ENCODE peak calls at places on chromosomes 2 and 18, in four cellular contexts. One of them, this sample, is unnamed.

GRCh38 chr2:205765147-205765546 is 82.8 kb downstream of the NRP2 start:
- DNase-seq in HepG2: no peak
- DNase-seq in GM12878: no peak
- DNase-seq in K562: no peak
- DNase-seq in this sample: no peak

GRCh38 chr2:121596221-121597080 is 52.8 kb downstream of the CLASP1 start:
- DNase-seq in K562: peak
- DNase-seq in HepG2: peak
- DNase-seq in GM12878: peak
- DNase-seq in this sample: no peak

GRCh38 chr2:238693337-238694093 is 154.4 kb upstream of the TWIST2 start:
- DNase-seq in GM12878: no peak
- DNase-seq in K562: no peak
- DNase-seq in HepG2: no peak
- DNase-seq in this sample: no peak

GRCh38 chr18:524496-524895 is 24.0 kb upstream of the COLEC12 start:
- DNase-seq in GM12878: no peak
- DNase-seq in K562: no peak
- DNase-seq in HepG2: no peak
- DNase-seq in this sample: no peak

GRCh38 chr2:219249203-219249980 is 3.7 kb upstream of the TUBA4B start:
- DNase-seq in HepG2: peak
- DNase-seq in K562: no peak
- DNase-seq in GM12878: peak
- DNase-seq in this sample: no peak

GRCh38 chr18:10784596-10785202 is 258.9 kb downstream of the NAPG start:
- DNase-seq in K562: no peak
- DNase-seq in HepG2: no peak
- DNase-seq in GM12878: no peak
- DNase-seq in this sample: no peak

GRCh38 chr2:592737-593136 is 84.5 kb downstream of the TMEM18 start:
- DNase-seq in HepG2: no peak
- DNase-seq in GM12878: no peak
- DNase-seq in K562: no peak
- DNase-seq in this sample: no peak

GRCh38 chr2:104703669-104704068 is 150.2 kb upstream of the POU3F3 start:
- DNase-seq in K562: no peak
- DNase-seq in HepG2: no peak
- DNase-seq in GM12878: no peak
- DNase-seq in this sample: no peak

GRCh38 chr2:134799936-134800335 is 38.5 kb upstream of the ACMSD start:
- DNase-seq in K562: no peak
- DNase-seq in HepG2: no peak
- DNase-seq in GM12878: no peak
- DNase-seq in this sample: no peak

GRCh38 chr18:11310476-11311086 is 161.2 kb upstream of the PIEZO2 start:
- DNase-seq in GM12878: no peak
- DNase-seq in K562: peak
- DNase-seq in HepG2: peak
- DNase-seq in this sample: peak

GRCh38 chr2:107412981-107413380 is 413.7 kb upstream of the RGPD4 start:
- DNase-seq in HepG2: no peak
- DNase-seq in K562: no peak
- DNase-seq in GM12878: no peak
- DNase-seq in this sample: no peak

GRCh38 chr2:37894047-37894446 is 31.0 kb upstream of the RMDN2 start:
- DNase-seq in K562: no peak
- DNase-seq in HepG2: no peak
- DNase-seq in GM12878: no peak
- DNase-seq in this sample: no peak

GRCh38 chr2:24886640-24887324 is 33.3 kb downstream of the ADCY3 start:
- DNase-seq in K562: no peak
- DNase-seq in GM12878: no peak
- DNase-seq in HepG2: no peak
- DNase-seq in this sample: no peak

GRCh38 chr2:15932394-15933183 is 7.8 kb upstream of the MYCN start:
- DNase-seq in K562: no peak
- DNase-seq in HepG2: no peak
- DNase-seq in GM12878: no peak
- DNase-seq in this sample: no peak

GRCh38 chr18:43705850-43706249 is 428.6 kb upstream of the SYT4 start:
- DNase-seq in K562: no peak
- DNase-seq in HepG2: no peak
- DNase-seq in GM12878: no peak
- DNase-seq in this sample: no peak

GRCh38 chr2:149112713-149113112 is 74.2 kb downstream of the LYPD6B start:
- DNase-seq in HepG2: no peak
- DNase-seq in K562: no peak
- DNase-seq in GM12878: no peak
- DNase-seq in this sample: no peak

GRCh38 chr2:235049719-235050118 is 97.9 kb downstream of the SH3BP4 start:
- DNase-seq in HepG2: no peak
- DNase-seq in K562: no peak
- DNase-seq in GM12878: no peak
- DNase-seq in this sample: no peak

GRCh38 chr2:206456078-206456769 is 12.9 kb downstream of the ADAM23 start:
- DNase-seq in HepG2: peak
- DNase-seq in K562: no peak
- DNase-seq in GM12878: no peak
- DNase-seq in this sample: no peak

GRCh38 chr2:28447943-28448737 is 47.7 kb upstream of the PLB1 start:
- DNase-seq in HepG2: no peak
- DNase-seq in GM12878: no peak
- DNase-seq in K562: no peak
- DNase-seq in this sample: no peak

GRCh38 chr2:173607601-173608311 is 253.1 kb downstream of the CDCA7 start:
- DNase-seq in HepG2: no peak
- DNase-seq in K562: no peak
- DNase-seq in GM12878: no peak
- DNase-seq in this sample: no peak

GRCh38 chr2:43133336-43133707 is 93.1 kb downstream of the ZFP36L2 start:
- DNase-seq in HepG2: no peak
- DNase-seq in K562: no peak
- DNase-seq in GM12878: no peak
- DNase-seq in this sample: no peak

GRCh38 chr2:74052732-74053712 is 68.3 kb downstream of the TET3 start:
- DNase-seq in HepG2: no peak
- DNase-seq in GM12878: no peak
- DNase-seq in K562: no peak
- DNase-seq in this sample: no peak

GRCh38 chr2:68774569-68775271 is 40.1 kb downstream of the ARHGAP25 start:
- DNase-seq in HepG2: no peak
- DNase-seq in K562: peak
- DNase-seq in GM12878: peak
- DNase-seq in this sample: no peak

GRCh38 chr2:237196866-237197618 is 111.4 kb downstream of the COPS8 start:
- DNase-seq in K562: no peak
- DNase-seq in GM12878: no peak
- DNase-seq in HepG2: no peak
- DNase-seq in this sample: no peak

GRCh38 chr18:59300676-59301285 is 17.7 kb downstream of the CPLX4 start:
- DNase-seq in K562: no peak
- DNase-seq in GM12878: no peak
- DNase-seq in HepG2: no peak
- DNase-seq in this sample: no peak

GRCh38 chr2:176085861-176086771 is 2.4 kb upstream of the EVX2 start:
- DNase-seq in HepG2: peak
- DNase-seq in GM12878: no peak
- DNase-seq in K562: peak
- DNase-seq in this sample: peak

GRCh38 chr2:207491086-207491485 is 38.7 kb upstream of the CREB1 start:
- DNase-seq in K562: no peak
- DNase-seq in GM12878: no peak
- DNase-seq in HepG2: no peak
- DNase-seq in this sample: no peak

GRCh38 chr2:138780908-138781307 is 718 bp upstream of the NXPH2 start:
- DNase-seq in K562: no peak
- DNase-seq in GM12878: no peak
- DNase-seq in HepG2: no peak
- DNase-seq in this sample: no peak

DNA sequence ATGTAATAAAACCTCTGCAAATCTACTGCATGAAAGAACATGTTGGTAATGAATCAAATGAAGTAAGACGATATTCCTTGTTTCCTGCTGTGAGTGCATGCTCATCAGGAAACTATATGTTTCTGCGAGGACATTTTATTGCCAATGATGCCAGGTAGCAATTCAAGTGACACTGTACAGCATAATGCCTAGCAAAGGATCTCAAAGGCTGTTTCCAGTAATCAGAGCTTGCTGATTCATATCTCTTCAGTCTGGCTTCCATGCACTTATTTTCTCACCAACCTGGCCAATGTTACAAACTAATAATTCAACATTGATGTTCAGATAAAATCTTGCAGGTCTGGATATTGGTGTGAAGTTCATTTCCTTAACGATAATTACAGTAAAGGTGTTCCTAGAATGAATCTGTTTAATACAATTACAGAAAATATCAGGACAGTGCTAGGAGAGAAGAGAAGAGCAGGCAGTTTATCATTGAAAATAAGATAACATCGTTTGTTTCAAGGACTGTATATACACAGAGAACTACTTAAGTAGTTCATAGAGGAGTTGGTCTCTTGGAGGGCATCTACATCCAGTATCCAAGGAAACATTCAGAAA is 568.5 kb upstream of the SOX11 start:
- DNase-seq in GM12878: no peak
- DNase-seq in HepG2: no peak
- DNase-seq in K562: no peak
- DNase-seq in this sample: no peak
- TF ChIP-seq ETV6 in GM12878: no peak
- TF ChIP-seq ETV6 in HepG2: no peak
- TF ChIP-seq ETV6 in K562: no peak
- TF ChIP-seq ETV6 in this sample: no peak

GRCh38 chr2:172223601-172224054 is 120.9 kb upstream of the DLX2 start:
- DNase-seq in GM12878: no peak
- DNase-seq in HepG2: no peak
- DNase-seq in K562: no peak
- DNase-seq in this sample: no peak
- TF ChIP-seq TCF7 in GM12878: no peak
- TF ChIP-seq TCF7 in HepG2: no peak
- TF ChIP-seq TCF7 in K562: no peak
- TF ChIP-seq TCF7 in this sample: no peak

DNA sequence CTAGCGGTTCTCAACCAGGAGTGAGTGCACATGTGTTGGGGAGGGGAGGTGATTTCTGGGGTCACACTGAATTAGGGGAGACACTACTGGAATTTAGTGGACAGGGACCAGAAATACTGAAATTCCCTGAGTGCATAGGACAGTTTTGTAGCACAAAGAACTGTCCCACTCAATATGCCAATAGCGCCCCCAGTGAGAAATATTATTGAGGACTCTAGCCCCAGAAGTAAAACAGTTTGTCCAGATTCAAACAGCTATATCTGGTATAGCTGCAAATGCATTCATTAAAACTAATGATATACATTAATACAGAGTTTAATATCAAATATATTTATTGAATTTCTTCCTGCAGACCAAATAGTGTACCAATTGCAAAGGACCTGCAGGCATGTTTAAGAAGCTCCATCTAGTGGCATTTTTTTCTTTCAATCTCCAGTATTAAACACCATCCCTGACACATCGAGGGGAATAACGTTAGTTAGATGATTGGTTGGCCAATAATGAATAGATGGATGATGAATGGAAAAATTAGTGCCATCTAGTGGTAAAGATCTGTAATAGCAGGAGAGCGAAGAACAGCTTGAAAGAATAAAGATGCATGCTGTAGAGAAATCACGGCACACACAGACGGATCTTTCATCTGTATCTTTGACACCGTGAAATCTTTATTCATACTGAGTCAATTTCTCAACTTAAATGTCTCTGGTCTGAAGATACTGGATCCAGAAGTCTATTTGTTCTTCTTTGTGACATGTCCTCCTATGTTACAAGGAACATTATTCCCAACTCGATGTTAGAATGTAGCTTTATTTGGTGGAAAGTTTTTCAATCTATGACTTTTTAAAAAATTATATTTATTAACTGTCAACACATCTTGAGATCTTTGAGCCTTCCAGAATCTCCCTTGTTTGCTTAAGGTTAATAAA is 62.5 kb downstream of the DHRS9 start:
- DNase-seq in GM12878: peak
- DNase-seq in HepG2: peak
- DNase-seq in K562: peak
- DNase-seq in this sample: no peak
- TF ChIP-seq ETV6 in GM12878: no peak
- TF ChIP-seq ETV6 in HepG2: no peak
- TF ChIP-seq ETV6 in K562: no peak
- TF ChIP-seq ETV6 in this sample: no peak

GRCh38 chr2:217824223-217824622 is 178.6 kb downstream of the TNS1 start:
- DNase-seq in K562: no peak
- DNase-seq in HepG2: no peak
- DNase-seq in GM12878: no peak
- DNase-seq in this sample: no peak
- TF ChIP-seq TCF7 in K562: no peak
- TF ChIP-seq TCF7 in HepG2: no peak
- TF ChIP-seq TCF7 in GM12878: no peak
- TF ChIP-seq TCF7 in this sample: no peak